ENCODE peak calls at places on chromosomes 11 and 22, in nine cellular contexts. X is right atrium auricular region, O is psoas muscle, V is transverse colon, N is right lobe of liver, C is upper lobe of right lung, K is AG04450, R is left ventricle myocardium inferior, F is GM23338. E is an unnamed sample.

GRCh38 chr11:114614127-114614720 is 18.6 kb upstream of the NXPE4 start:
- DNase-seq in N (no peak), C (no peak), V (no peak), X (no peak), F (no peak), O (no peak), R (no peak), K (no peak), E (no peak)

GRCh38 chr11:21582791-21583190 is 610.1 kb upstream of the ANO5 start:
- DNase-seq in C (no peak), O (no peak), V (no peak), K (no peak), X (no peak), N (no peak), R (no peak), F (no peak), E (no peak)

GRCh38 chr11:73257342-73258103 is 14.6 kb upstream of the P2RY6 start:
- DNase-seq in V (no peak), F (peak), O (peak), R (no peak), X (peak), K (peak), C (peak), N (no peak), E (no peak)

GRCh38 chr11:86575927-86576326 is 96.5 kb downstream of the ME3 start:
- DNase-seq in K (no peak), V (no peak), X (no peak), R (no peak), F (no peak), N (no peak), O (no peak), C (no peak), E (no peak)

GRCh38 chr11:46356911-46357482 is 9.7 kb downstream of the DGKZ start:
- DNase-seq in X (no peak), V (no peak), F (no peak), C (no peak), O (peak), K (peak), N (no peak), R (no peak), E (no peak)

GRCh38 chr11:68065841-68066240 is 27.0 kb downstream of the TCIRG1 start:
- DNase-seq in R (no peak), X (no peak), O (no peak), N (no peak), F (no peak), V (no peak), K (no peak), C (no peak), E (no peak)

GRCh38 chr11:65301491-65302329 is 13.0 kb upstream of the CDC42EP2 start:
- DNase-seq in X (no peak), R (peak), K (no peak), V (peak), O (peak), N (peak), C (peak), F (peak), E (no peak)

GRCh38 chr22:37880668-37881440 is 25.2 kb upstream of the MICALL1 start:
- DNase-seq in C (no peak), R (no peak), F (no peak), N (no peak), O (no peak), V (no peak), K (peak), X (no peak), E (no peak)

GRCh38 chr11:63906585-63906984 is 10.4 kb downstream of the RCOR2 start:
- DNase-seq in V (peak), C (no peak), F (peak), K (no peak), O (no peak), R (no peak), N (no peak), X (no peak), E (no peak)
- TF ChIP-seq CTCF in V (no peak), C (peak), F (peak), K (peak), O (no peak), R (peak), N (peak), X (no peak), E (peak)

GRCh38 chr22:40856513-40857308 is at the start of the genes ST13 and XPNPEP3:
- DNase-seq in C (peak), F (peak), N (peak), X (peak), K (peak), R (peak), O (peak), V (peak), E (peak)
- H3K4me3 ChIP-seq in C (peak), F (peak), N (peak), X (peak), K (peak), R (peak), O (peak), V (peak), E (peak)

DNA sequence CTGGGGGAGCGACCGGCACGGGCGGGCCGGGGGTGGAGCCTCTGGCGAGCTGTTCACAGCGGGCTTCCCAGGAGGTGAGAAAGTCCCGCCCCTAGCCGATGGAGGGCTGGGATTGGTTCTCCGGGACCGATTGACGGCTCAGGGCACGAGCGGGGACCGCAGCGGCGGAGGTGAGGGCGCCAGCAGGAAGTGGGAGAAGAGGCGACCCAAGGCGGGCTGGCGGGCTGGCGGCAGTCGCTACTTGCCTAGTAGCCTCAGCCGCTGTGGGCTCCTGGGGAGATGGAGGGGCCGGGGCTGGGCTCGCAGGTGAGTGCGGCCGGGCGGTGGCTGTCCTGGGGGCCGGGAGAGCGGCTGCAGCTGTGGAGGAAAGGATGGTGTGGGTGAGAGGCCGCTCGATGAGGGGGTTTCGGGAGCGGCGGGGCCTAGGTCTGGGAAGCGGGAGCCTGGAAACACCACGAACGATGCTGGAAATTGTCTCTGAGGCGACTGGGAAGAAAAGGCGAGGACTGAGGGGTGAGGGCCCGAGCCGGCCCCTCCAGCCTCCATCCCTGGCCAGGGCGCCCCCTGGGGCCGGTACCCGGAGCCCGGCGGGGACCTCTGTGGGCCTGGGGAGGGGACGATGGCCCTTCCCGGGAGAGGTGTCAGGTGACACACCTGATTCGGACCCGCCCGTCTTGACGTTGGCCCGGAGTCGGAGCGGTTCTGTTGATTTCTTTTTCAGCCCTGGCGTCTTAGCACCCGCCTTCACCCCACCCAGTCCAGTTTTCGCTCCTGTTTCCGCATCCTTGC is at the start of gene ZDHHC13:
- DNase-seq in V (peak), O (peak), F (peak), R (peak), C (peak), X (peak), N (peak), K (peak), E (peak)
- TF ChIP-seq CTCF in V (no peak), O (no peak), F (peak), R (peak), C (peak), X (no peak), N (peak), K (peak), E (peak)

GRCh38 chr22:50171965-50172421 is 1.5 kb downstream of the PANX2 start:
- DNase-seq in C (no peak), N (peak), F (no peak), O (no peak), R (no peak), V (no peak), X (no peak), K (no peak), E (no peak)

GRCh38 chr22:50169774-50170341 is 673 bp upstream of the PANX2 start:
- DNase-seq in N (peak), F (peak), O (peak), K (no peak), V (no peak), R (no peak), X (no peak), C (no peak), E (no peak)

GRCh38 chr22:50173221-50173982 is 2.9 kb downstream of the PANX2 start:
- DNase-seq in X (no peak), N (peak), O (no peak), C (no peak), K (no peak), F (no peak), V (peak), R (no peak), E (no peak)

GRCh38 chr22:50170453-50171318 is at the start of gene PANX2:
- DNase-seq in X (no peak), F (peak), R (no peak), O (peak), N (peak), C (no peak), K (no peak), V (no peak), E (no peak)

GRCh38 chr22:50171319-50171964 is 911 bp downstream of the PANX2 start:
- DNase-seq in N (peak), F (peak), O (no peak), K (no peak), C (no peak), V (no peak), X (no peak), R (no peak), E (no peak)
- H3K4me3 ChIP-seq in N (peak), F (peak), O (no peak), K (peak), C (peak), V (no peak), X (no peak), R (no peak), E (no peak)

GRCh38 chr22:35844886-35845285 is 127.2 kb downstream of the APOL5 start:
- DNase-seq in N (no peak), R (no peak), V (peak), F (no peak), K (no peak), X (no peak), C (no peak), O (no peak), E (no peak)

GRCh38 chr22:35841907-35842518 is 124.3 kb downstream of the APOL5 start:
- DNase-seq in O (no peak), V (no peak), X (no peak), C (no peak), F (no peak), K (no peak), N (no peak), R (no peak), E (no peak)

GRCh38 chr22:35842519-35842913 is 124.8 kb downstream of the APOL5 start:
- DNase-seq in F (no peak), O (no peak), V (no peak), N (no peak), X (no peak), R (no peak), K (no peak), C (no peak), E (no peak)

GRCh38 chr22:35839811-35840739 is 122.4 kb downstream of the APOL5 start:
- DNase-seq in C (peak), R (peak), N (peak), X (peak), F (peak), V (peak), O (peak), K (peak), E (peak)

DNA sequence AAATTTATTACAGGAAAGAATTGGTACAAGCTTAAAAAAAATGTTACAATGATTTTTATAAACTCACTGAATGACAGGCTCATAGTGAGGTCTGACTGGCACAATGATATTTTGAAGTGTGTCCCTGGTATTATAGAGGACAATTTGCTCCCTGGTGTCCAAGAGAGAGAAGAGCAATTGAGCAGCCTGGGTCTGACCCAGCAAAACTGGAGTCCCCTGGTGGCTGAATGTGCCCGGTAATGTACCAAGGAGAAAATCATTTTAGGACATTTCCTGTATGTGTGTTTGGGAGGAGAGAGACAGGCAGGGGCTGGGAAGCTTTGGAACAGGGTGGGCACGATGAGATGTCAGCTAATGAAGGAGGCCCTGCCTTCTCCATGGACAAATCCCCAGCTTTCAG is 125.3 kb downstream of the APOL5 start:
- DNase-seq in K (no peak), F (peak), V (no peak), X (no peak), R (no peak), N (no peak), C (no peak), O (no peak), E (no peak)
- TF ChIP-seq CTCF in K (peak), F (peak), V (peak), X (no peak), R (peak), N (peak), C (peak), O (peak), E (peak)

E was measured in LNCaP clone FGC.